ENCODE peak calls at places on chromosomes 3 and 15, in eight cellular contexts. Z is stimulated activated CD8-positive, alpha-beta memory T cell treated with anti-CD3 and anti-CD28 coated beads, Interleukin-7, amount 100 ng/mL, for 24 hours; N is endothelial cell; W is iris pigment epithelial cell; B is kidney epithelial cell; H is stimulated activated CD4-positive, alpha-beta T cell treated with anti-CD3 and anti-CD28 coated beads, Interleukin-15, amount 100 ng/mL, for 1 hour; A is cardiac muscle cell; T is breast epithelium. F is an unnamed sample.
A peak's percentile ranks its signal among the peaks of the same experiment; 100 is the strongest.

GRCh38 chr3:139846729-139847128 is 88.3 kb upstream of the CLSTN2 start:
- DNase-seq in W (no peak), T (no peak), N (no peak), H (no peak), A (no peak), Z (no peak), B (no peak), F (no peak)

GRCh38 chr3:123421353-123422174 is 27.3 kb downstream of the ADCY5 start:
- DNase-seq in A (peak; percentile 59), Z (no peak), W (peak; percentile 39), N (no peak), T (no peak), B (no peak), H (no peak), F (no peak)

GRCh38 chr3:116453676-116454346 is 8.5 kb upstream of the LSAMP start:
- DNase-seq in T (no peak), W (no peak), N (no peak), Z (no peak), A (peak; percentile 29), H (no peak), B (no peak), F (no peak)

GRCh38 chr3:23254875-23255274 is 51.7 kb downstream of the UBE2E2 start:
- DNase-seq in T (no peak), W (no peak), H (no peak), A (no peak), N (no peak), Z (no peak), B (no peak), F (no peak)

GRCh38 chr15:52115598-52116427 is 3.2 kb upstream of the BCL2L10 start:
- DNase-seq in A (no peak), Z (no peak), W (no peak), N (no peak), T (no peak), H (no peak), B (no peak), F (no peak)

GRCh38 chr15:92655178-92655995 is at the start of gene FAM174B:
- DNase-seq in H (no peak), W (peak; percentile 6), B (no peak), N (peak; percentile 65), Z (peak; percentile 4), A (peak; percentile 52), T (no peak), F (no peak)

GRCh38 chr15:51069983-51070382 is 24.7 kb downstream of the TNFAIP8L3 start:
- DNase-seq in N (no peak), B (no peak), Z (no peak), A (no peak), W (no peak), H (no peak), T (no peak), F (no peak)

GRCh38 chr3:40387001-40387894 is at the start of gene ENTPD3:
- DNase-seq in W (no peak), N (peak; percentile 45), H (no peak), B (no peak), A (peak; percentile 21), T (no peak), Z (no peak), F (no peak)

GRCh38 chr3:152445227-152445626 is 176.5 kb downstream of the MBNL1 start:
- DNase-seq in Z (no peak), A (no peak), T (no peak), B (no peak), N (no peak), H (no peak), W (peak; percentile 52), F (no peak)

GRCh38 chr15:26883466-26883865 is 16.6 kb downstream of the GABRA5 start:
- DNase-seq in T (no peak), A (no peak), H (no peak), W (no peak), B (no peak), Z (no peak), N (no peak), F (no peak)

GRCh38 chr3:158522737-158523136 is 48.3 kb upstream of the MLF1 start:
- DNase-seq in A (peak; percentile 56), N (no peak), H (no peak), W (peak; percentile 63), B (no peak), Z (no peak), T (no peak), F (no peak)

GRCh38 chr15:57647791-57648130 is 56.1 kb downstream of the MYZAP start:
- DNase-seq in Z (no peak), T (no peak), H (no peak), B (no peak), W (peak; percentile 70), A (peak; percentile 26), N (no peak), F (no peak)

GRCh38 chr15:99712415-99712814 is 20.8 kb downstream of the LYSMD4 start:
- DNase-seq in B (no peak), T (no peak), N (peak; percentile 27), A (no peak), H (no peak), W (no peak), Z (no peak), F (no peak)

GRCh38 chr15:57503911-57504598 is 87.6 kb upstream of the MYZAP start:
- DNase-seq in A (peak; percentile 88), B (no peak), W (peak; percentile 24), Z (no peak), T (no peak), H (no peak), N (no peak), F (no peak)

GRCh38 chr3:99659965-99660364 is 21.6 kb downstream of the COL8A1 start:
- DNase-seq in H (no peak), Z (no peak), N (no peak), B (no peak), A (peak; percentile 72), T (no peak), W (peak; percentile 87), F (no peak)

GRCh38 chr15:56683925-56684324 is 49.4 kb downstream of the ZNF280D start:
- DNase-seq in W (no peak), A (no peak), Z (no peak), N (peak; percentile 13), B (no peak), H (no peak), T (no peak), F (no peak)

GRCh38 chr3:188802645-188803044 is 369.1 kb upstream of the TPRG1 start:
- DNase-seq in T (no peak), B (no peak), A (no peak), Z (no peak), H (no peak), N (no peak), W (no peak), F (no peak)

GRCh38 chr3:4582634-4583033 is 89.5 kb downstream of the ITPR1 start:
- DNase-seq in A (peak; percentile 69), T (no peak), N (no peak), H (no peak), Z (no peak), W (peak; percentile 23), B (no peak), F (no peak)

GRCh38 chr3:55984631-55985030 is 483.6 kb downstream of the ERC2 start:
- DNase-seq in W (no peak), A (no peak), B (no peak), N (no peak), T (no peak), Z (no peak), H (no peak), F (no peak)

GRCh38 chr15:62691008-62691407 is 351.5 kb upstream of the TPM1 start:
- DNase-seq in W (no peak), H (no peak), N (no peak), T (no peak), A (peak; percentile 15), B (no peak), Z (no peak), F (no peak)

GRCh38 chr15:42832577-42832976 is 88.0 kb downstream of the TTBK2 start:
- DNase-seq in A (peak; percentile 79), W (peak; percentile 97), N (no peak), T (no peak), Z (no peak), B (peak; percentile 75), H (no peak), F (no peak)

GRCh38 chr3:44050051-44050570 is 191.6 kb upstream of the TOPAZ1 start:
- DNase-seq in Z (no peak), A (no peak), T (no peak), W (no peak), N (no peak), B (no peak), H (no peak), F (no peak)

GRCh38 chr3:100966807-100967206 is 26.4 kb downstream of the ABI3BP start:
- DNase-seq in B (no peak), W (no peak), N (no peak), H (no peak), Z (no peak), T (no peak), A (no peak), F (no peak)

GRCh38 chr3:95228416-95228815 is 1165.6 kb downstream of the NSUN3 start:
- DNase-seq in T (no peak), W (no peak), N (no peak), Z (no peak), H (no peak), A (no peak), B (no peak), F (no peak)

F was measured in cerebellar nuclear complex.